ENCODE peak calls at places on chromosomes 16 and 17, in ten cellular contexts. One of them, this sample, is unnamed.

GRCh38 chr17:44672479-44673093 is 16.3 kb downstream of the MEIOC start:
- DNase-seq in GM12892: no peak
- DNase-seq in AML-193: peak; percentile 73
- DNase-seq in MCF 10A: peak; percentile 34
- DNase-seq in NCI-H1436: no peak
- DNase-seq in posterior cingulate gyrus: no peak
- DNase-seq in dorsolateral prefrontal cortex: no peak
- DNase-seq in NCI-H748 treated with DMSO at 0.1 percent for 48 hours: no peak
- DNase-seq in stimulated activated CD4-positive, alpha-beta T cell treated with anti-CD3 and anti-CD28 coated beads, Interleukin-15, amount 100 ng/mL, for 24 hours: no peak
- DNase-seq in esophagus squamous epithelium: no peak
- DNase-seq in this sample: no peak

GRCh38 chr17:27892866-27893769 is at the start of gene LYRM9:
- DNase-seq in MCF 10A: peak; percentile 81
- DNase-seq in posterior cingulate gyrus: peak; percentile 99
- DNase-seq in esophagus squamous epithelium: no peak
- DNase-seq in GM12892: peak; percentile 82
- DNase-seq in NCI-H1436: peak; percentile 93
- DNase-seq in NCI-H748 treated with DMSO at 0.1 percent for 48 hours: peak; percentile 88
- DNase-seq in AML-193: peak; percentile 95
- DNase-seq in dorsolateral prefrontal cortex: peak; percentile 94
- DNase-seq in stimulated activated CD4-positive, alpha-beta T cell treated with anti-CD3 and anti-CD28 coated beads, Interleukin-15, amount 100 ng/mL, for 24 hours: peak; percentile 95
- DNase-seq in this sample: peak; percentile 76

GRCh38 chr17:10879110-10879509 is 41.2 kb upstream of the PIRT start:
- DNase-seq in NCI-H1436: no peak
- DNase-seq in NCI-H748 treated with DMSO at 0.1 percent for 48 hours: no peak
- DNase-seq in esophagus squamous epithelium: no peak
- DNase-seq in AML-193: no peak
- DNase-seq in GM12892: no peak
- DNase-seq in MCF 10A: no peak
- DNase-seq in dorsolateral prefrontal cortex: peak; percentile 59
- DNase-seq in posterior cingulate gyrus: peak; percentile 92
- DNase-seq in stimulated activated CD4-positive, alpha-beta T cell treated with anti-CD3 and anti-CD28 coated beads, Interleukin-15, amount 100 ng/mL, for 24 hours: no peak
- DNase-seq in this sample: no peak

GRCh38 chr17:1324201-1324750 is 44.8 kb downstream of the TRARG1 start:
- DNase-seq in NCI-H1436: no peak
- DNase-seq in AML-193: no peak
- DNase-seq in GM12892: no peak
- DNase-seq in stimulated activated CD4-positive, alpha-beta T cell treated with anti-CD3 and anti-CD28 coated beads, Interleukin-15, amount 100 ng/mL, for 24 hours: no peak
- DNase-seq in NCI-H748 treated with DMSO at 0.1 percent for 48 hours: no peak
- DNase-seq in esophagus squamous epithelium: no peak
- DNase-seq in posterior cingulate gyrus: no peak
- DNase-seq in MCF 10A: no peak
- DNase-seq in dorsolateral prefrontal cortex: peak; percentile 39
- DNase-seq in this sample: no peak

GRCh38 chr16:55390838-55391237 is 66.8 kb downstream of the IRX6 start:
- DNase-seq in posterior cingulate gyrus: no peak
- DNase-seq in MCF 10A: no peak
- DNase-seq in dorsolateral prefrontal cortex: no peak
- DNase-seq in NCI-H748 treated with DMSO at 0.1 percent for 48 hours: no peak
- DNase-seq in AML-193: no peak
- DNase-seq in stimulated activated CD4-positive, alpha-beta T cell treated with anti-CD3 and anti-CD28 coated beads, Interleukin-15, amount 100 ng/mL, for 24 hours: no peak
- DNase-seq in NCI-H1436: no peak
- DNase-seq in esophagus squamous epithelium: no peak
- DNase-seq in GM12892: no peak
- DNase-seq in this sample: no peak

GRCh38 chr16:24493859-24494258 is 45.5 kb upstream of the RBBP6 start:
- DNase-seq in AML-193: no peak
- DNase-seq in dorsolateral prefrontal cortex: no peak
- DNase-seq in MCF 10A: peak; percentile 81
- DNase-seq in esophagus squamous epithelium: no peak
- DNase-seq in posterior cingulate gyrus: no peak
- DNase-seq in stimulated activated CD4-positive, alpha-beta T cell treated with anti-CD3 and anti-CD28 coated beads, Interleukin-15, amount 100 ng/mL, for 24 hours: no peak
- DNase-seq in GM12892: no peak
- DNase-seq in NCI-H748 treated with DMSO at 0.1 percent for 48 hours: no peak
- DNase-seq in NCI-H1436: no peak
- DNase-seq in this sample: no peak

GRCh38 chr17:72977768-72978417 is 114.6 kb downstream of the SLC39A11 start:
- DNase-seq in MCF 10A: peak; percentile 18
- DNase-seq in GM12892: no peak
- DNase-seq in esophagus squamous epithelium: no peak
- DNase-seq in dorsolateral prefrontal cortex: no peak
- DNase-seq in AML-193: no peak
- DNase-seq in NCI-H748 treated with DMSO at 0.1 percent for 48 hours: no peak
- DNase-seq in stimulated activated CD4-positive, alpha-beta T cell treated with anti-CD3 and anti-CD28 coated beads, Interleukin-15, amount 100 ng/mL, for 24 hours: no peak
- DNase-seq in posterior cingulate gyrus: peak; percentile 66
- DNase-seq in NCI-H1436: no peak
- DNase-seq in this sample: no peak

GRCh38 chr17:67993998-67994361 is 2.3 kb downstream of the C17orf58 start:
- DNase-seq in MCF 10A: peak; percentile 33
- DNase-seq in NCI-H1436: no peak
- DNase-seq in stimulated activated CD4-positive, alpha-beta T cell treated with anti-CD3 and anti-CD28 coated beads, Interleukin-15, amount 100 ng/mL, for 24 hours: no peak
- DNase-seq in GM12892: peak; percentile 29
- DNase-seq in posterior cingulate gyrus: peak; percentile 72
- DNase-seq in NCI-H748 treated with DMSO at 0.1 percent for 48 hours: peak; percentile 42
- DNase-seq in dorsolateral prefrontal cortex: no peak
- DNase-seq in AML-193: no peak
- DNase-seq in esophagus squamous epithelium: no peak
- DNase-seq in this sample: no peak

GRCh38 chr17:292531-293382 is 59.9 kb downstream of the RPH3AL start:
- DNase-seq in NCI-H748 treated with DMSO at 0.1 percent for 48 hours: no peak
- DNase-seq in GM12892: no peak
- DNase-seq in NCI-H1436: no peak
- DNase-seq in stimulated activated CD4-positive, alpha-beta T cell treated with anti-CD3 and anti-CD28 coated beads, Interleukin-15, amount 100 ng/mL, for 24 hours: peak; percentile 15
- DNase-seq in dorsolateral prefrontal cortex: no peak
- DNase-seq in esophagus squamous epithelium: no peak
- DNase-seq in MCF 10A: no peak
- DNase-seq in AML-193: no peak
- DNase-seq in posterior cingulate gyrus: peak; percentile 81
- DNase-seq in this sample: no peak

GRCh38 chr16:85126731-85127662 is 14.7 kb upstream of the CIBAR2 start:
- DNase-seq in MCF 10A: peak; percentile 38
- DNase-seq in GM12892: no peak
- DNase-seq in posterior cingulate gyrus: no peak
- DNase-seq in NCI-H1436: no peak
- DNase-seq in dorsolateral prefrontal cortex: no peak
- DNase-seq in esophagus squamous epithelium: no peak
- DNase-seq in AML-193: no peak
- DNase-seq in stimulated activated CD4-positive, alpha-beta T cell treated with anti-CD3 and anti-CD28 coated beads, Interleukin-15, amount 100 ng/mL, for 24 hours: peak; percentile 67
- DNase-seq in NCI-H748 treated with DMSO at 0.1 percent for 48 hours: no peak
- DNase-seq in this sample: no peak

GRCh38 chr17:19874256-19874655 is 6.5 kb upstream of the ULK2 start:
- DNase-seq in esophagus squamous epithelium: no peak
- DNase-seq in NCI-H748 treated with DMSO at 0.1 percent for 48 hours: no peak
- DNase-seq in NCI-H1436: no peak
- DNase-seq in GM12892: no peak
- DNase-seq in posterior cingulate gyrus: no peak
- DNase-seq in dorsolateral prefrontal cortex: no peak
- DNase-seq in MCF 10A: no peak
- DNase-seq in AML-193: no peak
- DNase-seq in stimulated activated CD4-positive, alpha-beta T cell treated with anti-CD3 and anti-CD28 coated beads, Interleukin-15, amount 100 ng/mL, for 24 hours: no peak
- DNase-seq in this sample: no peak

GRCh38 chr17:81512984-81513668 is 527 bp upstream of the ACTG1 start:
- DNase-seq in NCI-H1436: peak; percentile 78
- DNase-seq in dorsolateral prefrontal cortex: peak; percentile 67
- DNase-seq in esophagus squamous epithelium: no peak
- DNase-seq in GM12892: no peak
- DNase-seq in NCI-H748 treated with DMSO at 0.1 percent for 48 hours: peak; percentile 71
- DNase-seq in stimulated activated CD4-positive, alpha-beta T cell treated with anti-CD3 and anti-CD28 coated beads, Interleukin-15, amount 100 ng/mL, for 24 hours: peak; percentile 78
- DNase-seq in MCF 10A: peak; percentile 74
- DNase-seq in AML-193: no peak
- DNase-seq in posterior cingulate gyrus: peak; percentile 94
- DNase-seq in this sample: no peak

GRCh38 chr16:74275031-74275636 is 21.5 kb upstream of the PSMD7 start:
- DNase-seq in posterior cingulate gyrus: no peak
- DNase-seq in NCI-H748 treated with DMSO at 0.1 percent for 48 hours: peak; percentile 5
- DNase-seq in dorsolateral prefrontal cortex: no peak
- DNase-seq in stimulated activated CD4-positive, alpha-beta T cell treated with anti-CD3 and anti-CD28 coated beads, Interleukin-15, amount 100 ng/mL, for 24 hours: no peak
- DNase-seq in GM12892: no peak
- DNase-seq in AML-193: peak; percentile 29
- DNase-seq in esophagus squamous epithelium: no peak
- DNase-seq in NCI-H1436: peak; percentile 34
- DNase-seq in MCF 10A: peak; percentile 24
- DNase-seq in this sample: no peak